ENCODE peak calls at places on chromosome 11, in four cellular contexts. Z is stimulated activated CD4-positive, alpha-beta T cell treated with anti-CD3 and anti-CD28 coated beads, Interleukin-4, amount 100 ng/mL, for 48 hours; V is germinal center; S is tibial nerve. F is an unnamed sample.
A peak's percentile ranks its signal among the peaks of the same experiment; 100 is the strongest.

GRCh38 chr11:128686745-128687177 is 7.1 kb upstream of the FLI1 start:
- DNase-seq in S (no peak), V (peak; percentile 66), Z (no peak), F (peak; percentile 57)

GRCh38 chr11:8988329-8989234 is 15.2 kb downstream of the NRIP3 start:
- DNase-seq in Z (no peak), V (no peak), S (no peak), F (no peak)

GRCh38 chr11:35916270-35916669 is 27.6 kb upstream of the LDLRAD3 start:
- DNase-seq in V (no peak), S (no peak), Z (no peak), F (no peak)

GRCh38 chr11:132131051-132131450 is 760.6 kb downstream of the NTM start:
- DNase-seq in Z (no peak), V (no peak), S (no peak), F (no peak)

GRCh38 chr11:76604081-76604601 is 66.4 kb downstream of the LRRC32 start:
- DNase-seq in S (no peak), V (no peak), Z (no peak), F (no peak)

GRCh38 chr11:76206327-76207081 is at the start of gene WNT11:
- DNase-seq in V (peak; percentile 51), Z (no peak), S (no peak), F (peak; percentile 55)

GRCh38 chr11:121582296-121582695 is 129.5 kb upstream of the SORL1-AS1 start:
- DNase-seq in Z (no peak), S (no peak), V (no peak), F (no peak)

GRCh38 chr11:22555901-22556300 is 69.7 kb downstream of the FANCF start:
- DNase-seq in S (no peak), V (no peak), Z (no peak), F (no peak)

GRCh38 chr11:87331273-87331672 is 293.5 kb downstream of the TMEM135 start:
- DNase-seq in V (no peak), Z (no peak), S (no peak), F (no peak)

GRCh38 chr11:122804161-122804560 is 34.1 kb upstream of the CRTAM start:
- DNase-seq in V (no peak), Z (no peak), S (no peak), F (no peak)

GRCh38 chr11:63612181-63612580 is 2.1 kb downstream of the PLAAT3 start:
- DNase-seq in V (no peak), S (no peak), Z (no peak), F (no peak)

GRCh38 chr11:117874253-117874909 is 2.1 kb downstream of the FXYD6 start:
- DNase-seq in S (no peak), V (no peak), Z (no peak), F (peak; percentile 35)

GRCh38 chr11:72758304-72758689 is 6.1 kb upstream of the ARAP1 start:
- DNase-seq in V (no peak), Z (no peak), S (no peak), F (no peak)

GRCh38 chr11:4183410-4184057 is 88.9 kb downstream of the RRM1 start:
- DNase-seq in Z (no peak), S (no peak), V (no peak), F (no peak)

GRCh38 chr11:20658135-20658534 is 11.3 kb upstream of the NELL1 start:
- DNase-seq in V (no peak), Z (no peak), S (no peak), F (no peak)

GRCh38 chr11:1158681-1159525 is 1.1 kb downstream of the MUC5AC start:
- DNase-seq in S (no peak), Z (no peak), V (no peak), F (no peak)

GRCh38 chr11:33531743-33532181 is 168.9 kb downstream of the C11orf91 start:
- DNase-seq in V (no peak), Z (no peak), S (no peak), F (no peak)

GRCh38 chr11:71914127-71914526 is 14.3 kb downstream of the XNDC1N start:
- DNase-seq in V (no peak), Z (no peak), S (no peak), F (no peak)

GRCh38 chr11:92888701-92889100 is 80.8 kb upstream of the MTNR1B start:
- DNase-seq in V (no peak), Z (no peak), S (no peak), F (no peak)

GRCh38 chr11:99601179-99601578 is 580.4 kb downstream of the CNTN5 start:
- DNase-seq in Z (no peak), V (no peak), S (no peak), F (no peak)

GRCh38 chr11:3086671-3087150 is 29.5 kb upstream of the CARS1 start:
- DNase-seq in Z (no peak), S (no peak), V (no peak), F (no peak)